ENCODE peak calls at places on chromosomes 6 and 20, in ten cellular contexts. F is HCT116; G is endodermal cell; W is spleen; X is CD4-positive, CD25-positive, alpha-beta regulatory T cell; T is tibial nerve; U is AG04450; D is ovary; V is PC-9; P is heart left ventricle. Q is an unnamed sample.

GRCh38 chr6:15331629-15332241 is 85.9 kb downstream of the JARID2 start:
- DNase-seq in F (no peak), G (no peak), W (no peak), X (no peak), T (no peak), U (no peak), D (no peak), V (no peak), P (no peak), Q (no peak)

GRCh38 chr20:16671753-16672152 is 58.1 kb upstream of the SNRPB2 start:
- DNase-seq in F (no peak), G (no peak), W (no peak), X (no peak), T (no peak), U (no peak), D (no peak), V (no peak), P (no peak), Q (no peak)

GRCh38 chr20:36431604-36432003 is 109.7 kb upstream of the MYL9 start:
- DNase-seq in F (no peak), G (no peak), W (no peak), X (no peak), T (no peak), U (no peak), D (no peak), V (no peak), P (no peak), Q (no peak)

GRCh38 chr6:34459899-34460593 is 5.8 kb upstream of the PACSIN1 start:
- DNase-seq in F (peak; percentile 70), G (peak; percentile 86), W (peak; percentile 33), X (peak; percentile 23), T (peak; percentile 48), U (no peak), D (no peak), V (no peak), P (no peak), Q (no peak)

GRCh38 chr6:117195728-117196127 is 69.6 kb upstream of the VGLL2 start:
- DNase-seq in F (no peak), G (no peak), W (no peak), X (no peak), T (no peak), U (no peak), D (no peak), V (no peak), P (no peak), Q (no peak)

GRCh38 chr20:20064303-20064702 is 12.0 kb downstream of the CFAP61 start:
- DNase-seq in F (no peak), G (no peak), W (no peak), X (no peak), T (no peak), U (no peak), D (no peak), V (no peak), P (no peak), Q (no peak)

GRCh38 chr6:30616811-30617564 is at the start of gene PPP1R10:
- DNase-seq in F (peak; percentile 100), G (peak; percentile 100), W (peak; percentile 98), X (peak; percentile 99), T (peak; percentile 99), U (peak; percentile 100), D (peak; percentile 98), V (peak; percentile 99), P (peak; percentile 100), Q (peak; percentile 97)

GRCh38 chr20:21397341-21398108 is at the start of gene NKX2-4:
- DNase-seq in F (no peak), G (peak; percentile 67), W (no peak), X (no peak), T (no peak), U (no peak), D (no peak), V (no peak), P (no peak), Q (no peak)

GRCh38 chr6:139367810-139368321 is 6.6 kb downstream of the CITED2 start:
- DNase-seq in F (no peak), G (peak; percentile 88), W (no peak), X (no peak), T (no peak), U (no peak), D (no peak), V (no peak), P (no peak), Q (no peak)

GRCh38 chr6:43856005-43856765 is 86.2 kb downstream of the VEGFA start:
- DNase-seq in F (peak; percentile 21), G (peak; percentile 84), W (no peak), X (no peak), T (no peak), U (no peak), D (no peak), V (peak; percentile 49), P (peak; percentile 53), Q (no peak)

DNA sequence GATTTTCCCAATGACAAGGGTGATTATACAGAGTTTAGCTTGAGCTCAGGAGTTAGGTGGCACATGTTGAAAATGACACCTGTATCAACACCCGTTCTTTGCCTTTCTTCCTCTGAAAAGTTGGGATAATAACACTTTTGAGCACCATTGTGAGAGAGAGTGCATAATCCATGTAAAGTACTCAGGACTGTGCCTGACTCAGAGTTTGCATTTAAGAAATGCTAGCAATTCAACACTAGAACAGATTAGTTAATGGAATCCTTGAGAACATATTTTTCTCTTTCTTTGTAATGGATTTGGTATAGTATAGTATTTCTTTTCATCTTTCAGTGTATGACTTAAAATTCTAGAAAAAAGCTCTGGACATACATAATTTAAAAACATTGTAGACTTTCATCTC is 449.2 kb downstream of the GJA1 start:
- DNase-seq in F (no peak), G (no peak), W (no peak), X (no peak), T (no peak), U (no peak), D (no peak), V (no peak), P (no peak), Q (no peak)
- H3K9me3 ChIP-seq in F (no peaks in the 10 kb centered on the region), G (no peaks in the 10 kb centered on the region), W (no peaks in the 10 kb centered on the region), X (no peaks in the 10 kb centered on the region), T (no peaks in the 10 kb centered on the region), U (no peaks in the 10 kb centered on the region), D (no peaks in the 10 kb centered on the region), V (no peaks in the 10 kb centered on the region), P (no peaks in the 10 kb centered on the region), Q (no peaks in the 10 kb centered on the region)

GRCh38 chr20:58600756-58601155 is 50.3 kb upstream of the STX16 start:
- DNase-seq in F (no peak), G (no peak), W (no peak), X (no peak), T (no peak), U (no peak), D (no peak), V (no peak), P (no peak), Q (no peak)
- H3K4me3 ChIP-seq in F (no peak overlapping the region), G (no peak overlapping the region), W (no peak overlapping the region), X (no peak overlapping the region), T (no peak overlapping the region), U (no peak overlapping the region), D (no peak overlapping the region), V (no peak overlapping the region), P (no peak overlapping the region), Q (no peak overlapping the region)

GRCh38 chr20:57264908-57265648 is 1.4 kb downstream of the BMP7 start:
- DNase-seq in F (no peak), G (no peak), W (no peak), X (no peak), T (no peak), U (no peak), D (no peak), V (no peak), P (no peak), Q (no peak)
- H3K27me3 ChIP-seq in F (no peaks in the 10 kb centered on the region), G (peaks cover 44% of the 10 kb centered on the region), W (peaks cover 96% of the 10 kb centered on the region), X (peaks cover 6% of the 10 kb centered on the region), T (peaks cover 65% of the 10 kb centered on the region), U (peaks cover 71% of the 10 kb centered on the region), D (no peaks in the 10 kb centered on the region), V (peaks cover 73% of the 10 kb centered on the region), P (peaks cover 25% of the 10 kb centered on the region), Q (no peaks in the 10 kb centered on the region)

GRCh38 chr20:49285813-49286494 is 8.1 kb upstream of the ZNFX1 start:
- DNase-seq in F (no peak), G (peak; percentile 55), W (no peak), X (no peak), T (no peak), U (no peak), D (no peak), V (no peak), P (no peak), Q (no peak)

GRCh38 chr20:49288784-49289696 is 11.2 kb upstream of the ZNFX1 start:
- DNase-seq in F (no peak), G (peak; percentile 60), W (no peak), X (no peak), T (no peak), U (no peak), D (no peak), V (peak; percentile 46), P (no peak), Q (no peak)

GRCh38 chr20:49286689-49287551 is 9.1 kb upstream of the ZNFX1 start:
- DNase-seq in F (no peak), G (peak; percentile 59), W (no peak), X (no peak), T (no peak), U (no peak), D (no peak), V (peak; percentile 34), P (no peak), Q (no peak)

GRCh38 chr20:49288250-49288751 is 10.4 kb upstream of the ZNFX1 start:
- DNase-seq in F (no peak), G (peak; percentile 57), W (no peak), X (no peak), T (no peak), U (no peak), D (no peak), V (no peak), P (no peak), Q (no peak)

DNA sequence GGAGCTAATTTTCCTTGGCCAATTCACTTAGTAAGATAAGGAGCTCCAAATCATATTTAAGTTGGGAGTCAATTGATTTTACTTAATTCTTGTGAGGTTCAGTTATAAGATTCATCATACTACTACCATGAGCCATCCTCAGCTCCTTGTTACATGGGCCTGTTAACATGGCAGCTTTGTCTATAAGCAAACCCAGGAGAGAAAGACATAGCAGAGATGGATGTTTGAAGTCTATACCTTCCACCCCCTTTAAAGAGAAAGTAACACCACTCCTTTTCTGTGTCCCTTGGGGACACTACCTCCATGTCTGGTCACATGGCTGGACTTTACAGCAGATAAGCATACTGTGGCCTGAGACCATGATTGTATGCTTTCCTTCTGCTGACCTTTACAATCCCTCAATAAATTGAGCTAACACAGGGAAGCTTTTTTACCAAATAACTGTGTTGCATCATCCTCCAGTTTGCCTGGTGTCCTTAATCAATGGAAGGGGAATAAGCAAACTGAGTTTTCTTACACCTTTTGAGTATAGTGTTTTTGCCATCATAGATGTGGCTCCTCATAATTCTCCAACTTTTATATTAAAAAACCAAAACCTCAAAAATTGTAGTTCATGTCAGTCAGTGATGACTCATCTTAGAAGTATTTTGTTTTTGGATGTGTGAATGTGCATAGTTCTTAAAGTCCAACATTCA is 9.8 kb upstream of the ZNFX1 start:
- DNase-seq in F (no peak), G (peak; percentile 49), W (no peak), X (no peak), T (no peak), U (no peak), D (no peak), V (no peak), P (no peak), Q (no peak)
- H3K9me3 ChIP-seq in F (no peaks in the 10 kb centered on the region), G (peaks cover 26% of the 10 kb centered on the region), W (peaks cover 59% of the 10 kb centered on the region), X (peaks cover 61% of the 10 kb centered on the region), T (no peaks in the 10 kb centered on the region), U (peaks cover 23% of the 10 kb centered on the region), D (peaks cover 4% of the 10 kb centered on the region), V (peaks cover 46% of the 10 kb centered on the region), P (peaks cover 38% of the 10 kb centered on the region), Q (no peaks in the 10 kb centered on the region)

GRCh38 chr6:97449437-97449966 is 166.5 kb upstream of the MMS22L start:
- DNase-seq in F (no peak), G (no peak), W (no peak), X (no peak), T (no peak), U (no peak), D (no peak), V (no peak), P (no peak), Q (no peak)
- H3K4me3 ChIP-seq in F (no peak overlapping the region), G (no peak overlapping the region), W (no peak overlapping the region), X (no peak overlapping the region), T (no peak overlapping the region), U (no peak overlapping the region), D (no peak overlapping the region), V (no peak overlapping the region), P (no peak overlapping the region), Q (no peak overlapping the region)

Q was measured in MG63.